ENCODE peak calls at places on chromosomes 5 and 9, in seven cellular contexts. One of them, this sample, is unnamed.
A peak's percentile ranks its signal among the peaks of the same experiment; 100 is the strongest.

GRCh38 chr5:137383909-137384308 is 115.2 kb downstream of the SPOCK1 start:
- DNase-seq in cardiac muscle cell: no peak
- DNase-seq in upper lobe of right lung: no peak
- DNase-seq in HCT116: no peak
- DNase-seq in left ventricle myocardium inferior: no peak
- DNase-seq in ovary: no peak
- DNase-seq in neural progenitor cell: no peak
- DNase-seq in this sample: no peak

GRCh38 chr9:36268007-36268427 is 9.8 kb upstream of the GNE start:
- DNase-seq in left ventricle myocardium inferior: no peak
- DNase-seq in neural progenitor cell: no peak
- DNase-seq in HCT116: no peak
- DNase-seq in upper lobe of right lung: no peak
- DNase-seq in cardiac muscle cell: peak; percentile 22
- DNase-seq in ovary: no peak
- DNase-seq in this sample: peak; percentile 71

GRCh38 chr5:135211083-135211790 is 177.2 kb upstream of the PITX1 start:
- DNase-seq in left ventricle myocardium inferior: no peak
- DNase-seq in neural progenitor cell: no peak
- DNase-seq in ovary: no peak
- DNase-seq in HCT116: no peak
- DNase-seq in cardiac muscle cell: no peak
- DNase-seq in upper lobe of right lung: no peak
- DNase-seq in this sample: no peak

GRCh38 chr9:110939053-110939452 is 99.2 kb downstream of the LPAR1 start:
- DNase-seq in left ventricle myocardium inferior: no peak
- DNase-seq in cardiac muscle cell: no peak
- DNase-seq in ovary: no peak
- DNase-seq in HCT116: no peak
- DNase-seq in neural progenitor cell: no peak
- DNase-seq in upper lobe of right lung: no peak
- DNase-seq in this sample: no peak

GRCh38 chr5:169701910-169702451 is 64.9 kb downstream of the DOCK2 start:
- DNase-seq in ovary: no peak
- DNase-seq in cardiac muscle cell: peak; percentile 69
- DNase-seq in HCT116: no peak
- DNase-seq in left ventricle myocardium inferior: no peak
- DNase-seq in neural progenitor cell: peak; percentile 31
- DNase-seq in upper lobe of right lung: no peak
- DNase-seq in this sample: peak; percentile 18

GRCh38 chr9:127971357-127972315 is 9.2 kb downstream of the EEIG1 start:
- DNase-seq in ovary: no peak
- DNase-seq in cardiac muscle cell: no peak
- DNase-seq in left ventricle myocardium inferior: no peak
- DNase-seq in neural progenitor cell: peak; percentile 41
- DNase-seq in HCT116: no peak
- DNase-seq in upper lobe of right lung: no peak
- DNase-seq in this sample: no peak

GRCh38 chr5:51664491-51665294 is 281.4 kb downstream of the ISL1 start:
- DNase-seq in left ventricle myocardium inferior: no peak
- DNase-seq in ovary: no peak
- DNase-seq in HCT116: no peak
- DNase-seq in neural progenitor cell: peak; percentile 81
- DNase-seq in upper lobe of right lung: no peak
- DNase-seq in cardiac muscle cell: no peak
- DNase-seq in this sample: no peak

GRCh38 chr5:95870105-95870672 is 47.7 kb upstream of the GLRX start:
- DNase-seq in ovary: no peak
- DNase-seq in left ventricle myocardium inferior: no peak
- DNase-seq in neural progenitor cell: no peak
- DNase-seq in HCT116: no peak
- DNase-seq in cardiac muscle cell: no peak
- DNase-seq in upper lobe of right lung: no peak
- DNase-seq in this sample: peak; percentile 87

GRCh38 chr5:80820685-80821084 is 139.5 kb upstream of the RASGRF2 start:
- DNase-seq in HCT116: no peak
- DNase-seq in upper lobe of right lung: no peak
- DNase-seq in cardiac muscle cell: no peak
- DNase-seq in ovary: no peak
- DNase-seq in left ventricle myocardium inferior: no peak
- DNase-seq in neural progenitor cell: no peak
- DNase-seq in this sample: no peak

GRCh38 chr9:99222416-99223280 is 566 bp downstream of the SEC61B start:
- DNase-seq in neural progenitor cell: no peak
- DNase-seq in cardiac muscle cell: peak; percentile 22
- DNase-seq in left ventricle myocardium inferior: no peak
- DNase-seq in upper lobe of right lung: no peak
- DNase-seq in ovary: no peak
- DNase-seq in HCT116: no peak
- DNase-seq in this sample: peak; percentile 4

GRCh38 chr5:113405530-113405929 is 29.3 kb downstream of the TSSK1B start:
- DNase-seq in left ventricle myocardium inferior: no peak
- DNase-seq in ovary: no peak
- DNase-seq in upper lobe of right lung: no peak
- DNase-seq in HCT116: no peak
- DNase-seq in cardiac muscle cell: no peak
- DNase-seq in neural progenitor cell: no peak
- DNase-seq in this sample: no peak

GRCh38 chr9:131282688-131283422 is 6.5 kb upstream of the FAM78A start:
- DNase-seq in neural progenitor cell: peak; percentile 87
- DNase-seq in left ventricle myocardium inferior: peak; percentile 54
- DNase-seq in ovary: no peak
- DNase-seq in cardiac muscle cell: peak; percentile 30
- DNase-seq in HCT116: no peak
- DNase-seq in upper lobe of right lung: no peak
- DNase-seq in this sample: no peak

GRCh38 chr5:16755641-16756040 is 138.8 kb upstream of the RETREG1 start:
- DNase-seq in ovary: no peak
- DNase-seq in HCT116: no peak
- DNase-seq in left ventricle myocardium inferior: no peak
- DNase-seq in upper lobe of right lung: no peak
- DNase-seq in cardiac muscle cell: no peak
- DNase-seq in neural progenitor cell: peak; percentile 24
- DNase-seq in this sample: no peak

GRCh38 chr5:61734966-61735365 is 402.9 kb downstream of the ZSWIM6 start:
- DNase-seq in ovary: no peak
- DNase-seq in cardiac muscle cell: no peak
- DNase-seq in neural progenitor cell: no peak
- DNase-seq in HCT116: no peak
- DNase-seq in upper lobe of right lung: no peak
- DNase-seq in left ventricle myocardium inferior: no peak
- DNase-seq in this sample: no peak

GRCh38 chr5:56575821-56576220 is 239.5 kb upstream of the MAP3K1 start:
- DNase-seq in neural progenitor cell: no peak
- DNase-seq in cardiac muscle cell: no peak
- DNase-seq in ovary: no peak
- DNase-seq in upper lobe of right lung: no peak
- DNase-seq in left ventricle myocardium inferior: no peak
- DNase-seq in HCT116: no peak
- DNase-seq in this sample: no peak

GRCh38 chr5:135248801-135249231 is 150.2 kb downstream of the MACROH2A1 start:
- DNase-seq in HCT116: no peak
- DNase-seq in left ventricle myocardium inferior: no peak
- DNase-seq in neural progenitor cell: no peak
- DNase-seq in upper lobe of right lung: peak; percentile 31
- DNase-seq in ovary: peak; percentile 2
- DNase-seq in cardiac muscle cell: no peak
- DNase-seq in this sample: no peak

GRCh38 chr5:73201547-73202513 is 28.8 kb downstream of the TMEM174 start:
- DNase-seq in cardiac muscle cell: peak; percentile 80
- DNase-seq in left ventricle myocardium inferior: peak; percentile 56
- DNase-seq in neural progenitor cell: peak; percentile 85
- DNase-seq in HCT116: peak; percentile 78
- DNase-seq in upper lobe of right lung: peak; percentile 90
- DNase-seq in ovary: peak; percentile 70
- DNase-seq in this sample: peak; percentile 49

GRCh38 chr5:94849821-94850736 is 231.6 kb downstream of the SLF1 start:
- DNase-seq in cardiac muscle cell: peak; percentile 79
- DNase-seq in ovary: no peak
- DNase-seq in upper lobe of right lung: no peak
- DNase-seq in HCT116: peak; percentile 59
- DNase-seq in neural progenitor cell: peak; percentile 75
- DNase-seq in left ventricle myocardium inferior: no peak
- DNase-seq in this sample: peak; percentile 30

GRCh38 chr5:131514316-131515275 is 120.4 kb downstream of the RAPGEF6 start:
- DNase-seq in neural progenitor cell: no peak
- DNase-seq in upper lobe of right lung: no peak
- DNase-seq in cardiac muscle cell: no peak
- DNase-seq in HCT116: no peak
- DNase-seq in left ventricle myocardium inferior: no peak
- DNase-seq in ovary: no peak
- DNase-seq in this sample: peak; percentile 44

GRCh38 chr5:143693691-143694252 is 118.2 kb upstream of the HMHB1 start:
- DNase-seq in neural progenitor cell: no peak
- DNase-seq in left ventricle myocardium inferior: no peak
- DNase-seq in cardiac muscle cell: no peak
- DNase-seq in ovary: no peak
- DNase-seq in HCT116: no peak
- DNase-seq in upper lobe of right lung: no peak
- DNase-seq in this sample: no peak

GRCh38 chr5:18961234-18961633 is 1026.8 kb downstream of the CDH18 start:
- DNase-seq in ovary: no peak
- DNase-seq in upper lobe of right lung: no peak
- DNase-seq in cardiac muscle cell: no peak
- DNase-seq in left ventricle myocardium inferior: no peak
- DNase-seq in HCT116: no peak
- DNase-seq in neural progenitor cell: no peak
- DNase-seq in this sample: no peak

GRCh38 chr5:128498844-128499455 is 39.1 kb downstream of the FBN2 start:
- DNase-seq in HCT116: peak; percentile 40
- DNase-seq in left ventricle myocardium inferior: no peak
- DNase-seq in ovary: no peak
- DNase-seq in cardiac muscle cell: peak; percentile 84
- DNase-seq in upper lobe of right lung: no peak
- DNase-seq in neural progenitor cell: peak; percentile 49
- DNase-seq in this sample: peak; percentile 20

GRCh38 chr5:128491291-128491690 is 46.8 kb downstream of the FBN2 start:
- DNase-seq in left ventricle myocardium inferior: no peak
- DNase-seq in neural progenitor cell: peak; percentile 32
- DNase-seq in ovary: no peak
- DNase-seq in cardiac muscle cell: peak; percentile 52
- DNase-seq in HCT116: no peak
- DNase-seq in upper lobe of right lung: no peak
- DNase-seq in this sample: no peak

GRCh38 chr5:128494516-128494915 is 43.5 kb downstream of the FBN2 start:
- DNase-seq in ovary: no peak
- DNase-seq in HCT116: no peak
- DNase-seq in left ventricle myocardium inferior: no peak
- DNase-seq in cardiac muscle cell: no peak
- DNase-seq in upper lobe of right lung: no peak
- DNase-seq in neural progenitor cell: peak; percentile 28
- DNase-seq in this sample: no peak

DNA sequence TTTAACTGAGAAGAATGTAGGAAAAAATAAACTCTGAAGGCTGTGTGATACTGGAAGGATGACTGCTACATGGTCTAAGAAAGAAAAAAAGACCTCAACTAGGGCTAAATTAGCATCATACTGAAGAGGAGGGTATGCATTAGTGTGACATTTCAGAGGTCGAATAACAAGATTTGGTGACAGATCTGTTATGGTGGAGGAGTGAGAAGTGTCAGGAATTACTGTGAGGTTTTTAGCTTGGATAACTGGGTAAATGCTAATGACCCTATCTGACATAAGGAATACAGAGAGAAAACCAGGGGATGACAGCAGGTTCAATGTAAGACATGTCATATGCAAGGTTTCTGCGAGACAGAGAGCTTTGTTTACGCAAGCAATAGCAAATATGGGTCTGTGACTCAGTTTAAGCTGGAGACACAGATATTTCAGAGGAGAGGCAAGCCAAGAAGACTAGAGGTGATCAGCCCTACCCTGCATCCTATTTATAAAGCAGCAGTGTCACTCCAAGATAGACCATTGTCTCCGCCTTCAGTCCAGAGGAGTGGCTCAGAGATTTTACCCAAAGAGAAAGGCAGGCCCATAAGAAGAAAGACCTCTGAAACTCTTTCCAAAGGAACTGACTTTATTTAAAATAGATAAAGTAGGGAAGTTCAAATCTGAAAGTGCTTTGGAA is 44.3 kb downstream of the FBN2 start:
- DNase-seq in ovary: no peak
- DNase-seq in cardiac muscle cell: no peak
- DNase-seq in left ventricle myocardium inferior: no peak
- DNase-seq in HCT116: no peak
- DNase-seq in neural progenitor cell: no peak
- DNase-seq in upper lobe of right lung: no peak
- DNase-seq in this sample: no peak
- H3K36me3 ChIP-seq in ovary: no peaks in the 10 kb centered on the region
- H3K36me3 ChIP-seq in cardiac muscle cell: peaks cover 51% of the 10 kb centered on the region
- H3K36me3 ChIP-seq in left ventricle myocardium inferior: no peaks in the 10 kb centered on the region
- H3K36me3 ChIP-seq in HCT116: no peaks in the 10 kb centered on the region
- H3K36me3 ChIP-seq in neural progenitor cell: no peaks in the 10 kb centered on the region
- H3K36me3 ChIP-seq in upper lobe of right lung: no peaks in the 10 kb centered on the region
- H3K36me3 ChIP-seq in this sample: peaks cover 2% of the 10 kb centered on the region

DNA sequence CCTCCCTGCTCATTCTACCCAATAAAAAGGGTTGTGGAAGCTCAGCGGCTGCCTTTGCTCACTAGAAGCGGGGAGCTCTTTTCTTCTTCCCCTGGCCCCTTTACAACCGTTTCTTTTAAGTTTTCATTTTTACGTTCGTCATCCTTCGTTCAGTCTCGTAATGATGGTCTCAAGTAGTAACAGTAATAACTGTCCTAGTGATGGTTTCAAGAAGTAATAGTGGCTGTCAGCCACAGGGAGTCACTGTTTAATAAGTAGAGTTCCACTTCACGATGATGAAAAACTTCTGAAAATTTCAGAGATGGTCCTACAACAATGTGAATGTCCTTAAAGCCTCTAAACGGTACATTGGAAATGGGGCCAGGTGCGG is 6.2 kb downstream of the UGT3A2 start:
- DNase-seq in upper lobe of right lung: no peak
- DNase-seq in ovary: no peak
- DNase-seq in neural progenitor cell: no peak
- DNase-seq in cardiac muscle cell: no peak
- DNase-seq in HCT116: peak; percentile 16
- DNase-seq in left ventricle myocardium inferior: no peak
- DNase-seq in this sample: no peak
- TF ChIP-seq CTCF in upper lobe of right lung: no peak
- TF ChIP-seq CTCF in ovary: no peak
- TF ChIP-seq CTCF in neural progenitor cell: peak; percentile 46
- TF ChIP-seq CTCF in cardiac muscle cell: no peak
- TF ChIP-seq CTCF in HCT116: peak; percentile 16
- TF ChIP-seq CTCF in left ventricle myocardium inferior: no peak
- TF ChIP-seq CTCF in this sample: no peak

DNA sequence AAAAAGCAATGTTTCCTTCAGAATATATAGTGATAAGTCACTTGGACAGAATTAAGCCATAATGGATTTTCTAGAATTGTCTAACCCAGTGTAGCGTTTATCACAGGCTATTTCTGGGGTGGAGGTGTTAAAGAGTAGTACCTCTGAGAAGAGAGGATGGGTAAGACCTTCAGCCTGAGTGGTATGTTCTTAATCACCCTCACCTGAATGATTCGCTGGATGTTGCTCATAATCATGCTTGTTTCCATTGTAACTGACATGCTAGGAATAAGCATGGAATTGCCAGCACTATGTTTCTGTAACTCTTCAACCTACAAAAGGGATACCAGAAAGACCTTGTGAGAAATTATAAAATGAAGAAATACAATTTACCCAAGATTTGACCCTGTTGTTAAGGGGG is 33.3 kb downstream of the SLC31A2 start:
- DNase-seq in HCT116: no peak
- DNase-seq in left ventricle myocardium inferior: no peak
- DNase-seq in cardiac muscle cell: no peak
- DNase-seq in neural progenitor cell: no peak
- DNase-seq in ovary: no peak
- DNase-seq in upper lobe of right lung: no peak
- DNase-seq in this sample: peak; percentile 34
- H3K36me3 ChIP-seq in HCT116: peaks cover 41% of the 10 kb centered on the region
- H3K36me3 ChIP-seq in left ventricle myocardium inferior: peaks cover 96% of the 10 kb centered on the region
- H3K36me3 ChIP-seq in cardiac muscle cell: peaks cover 62% of the 10 kb centered on the region
- H3K36me3 ChIP-seq in neural progenitor cell: no peaks in the 10 kb centered on the region
- H3K36me3 ChIP-seq in ovary: no peaks in the 10 kb centered on the region
- H3K36me3 ChIP-seq in upper lobe of right lung: peaks cover 100% of the 10 kb centered on the region
- H3K36me3 ChIP-seq in this sample: peaks cover 44% of the 10 kb centered on the region

GRCh38 chr9:84667571-84668203 is 1.8 kb upstream of the NTRK2 start:
- DNase-seq in neural progenitor cell: peak; percentile 58
- DNase-seq in ovary: no peak
- DNase-seq in upper lobe of right lung: no peak
- DNase-seq in left ventricle myocardium inferior: peak; percentile 21
- DNase-seq in cardiac muscle cell: peak; percentile 45
- DNase-seq in HCT116: no peak
- DNase-seq in this sample: peak; percentile 45
- TF ChIP-seq CTCF in neural progenitor cell: peak; percentile 73
- TF ChIP-seq CTCF in ovary: peak; percentile 10
- TF ChIP-seq CTCF in upper lobe of right lung: peak; percentile 34
- TF ChIP-seq CTCF in left ventricle myocardium inferior: peak; percentile 47
- TF ChIP-seq CTCF in cardiac muscle cell: peak; percentile 56
- TF ChIP-seq CTCF in HCT116: no peak
- TF ChIP-seq CTCF in this sample: peak; percentile 50